ENCODE peak calls at places on chromosomes 13 and 19, in seven cellular contexts. U is body of pancreas; G is mucosa of descending colon; P is tibial nerve; L is lung; Z is CD4-positive, CD25-positive, alpha-beta regulatory T cell; T is GM12878. D is an unnamed sample.

GRCh38 chr13:24097064-24097463 is 63.5 kb upstream of the SPATA13 start:
- DNase-seq in L (no peak), T (peak), G (no peak), P (no peak), U (no peak), Z (no peak), D (no peak)

GRCh38 chr13:77386880-77387606 is 60.1 kb upstream of the MYCBP2 start:
- DNase-seq in G (no peak), U (no peak), Z (no peak), P (peak), L (no peak), T (no peak), D (peak)

GRCh38 chr19:33556261-33556660 is 34.7 kb upstream of the PEPD start:
- DNase-seq in T (no peak), L (no peak), P (no peak), Z (no peak), U (no peak), G (no peak), D (no peak)

GRCh38 chr13:113029487-113030258 is 60.7 kb downstream of the MCF2L start:
- DNase-seq in T (no peak), U (no peak), G (peak), L (no peak), Z (peak), P (no peak), D (peak)

GRCh38 chr13:83214452-83214851 is 667.8 kb downstream of the SLITRK1 start:
- DNase-seq in U (no peak), P (no peak), G (no peak), T (no peak), Z (no peak), L (no peak), D (no peak)

GRCh38 chr13:30730526-30730925 is 4.8 kb upstream of the ALOX5AP start:
- DNase-seq in P (no peak), G (no peak), U (no peak), L (no peak), T (no peak), Z (no peak), D (no peak)

GRCh38 chr13:90800082-90800746 is 547.3 kb upstream of the MIR17HG start:
- DNase-seq in L (no peak), Z (no peak), G (peak), T (no peak), U (peak), P (peak), D (no peak)

GRCh38 chr13:75759531-75759930 is 123.4 kb downstream of the LMO7 start:
- DNase-seq in P (no peak), G (no peak), T (no peak), L (no peak), U (no peak), Z (no peak), D (no peak)

GRCh38 chr13:113981611-113982295 is 7.9 kb upstream of the C13orf46 start:
- DNase-seq in T (no peak), U (no peak), P (no peak), G (no peak), L (no peak), Z (no peak), D (no peak)

GRCh38 chr13:42041684-42042035 is 6.8 kb upstream of the DGKH start:
- DNase-seq in P (peak), Z (no peak), T (peak), G (peak), L (peak), U (peak), D (peak)

GRCh38 chr19:13207237-13208130 is 57.3 kb downstream of the IER2 start:
- DNase-seq in T (no peak), Z (no peak), P (no peak), U (no peak), L (no peak), G (no peak), D (peak)

GRCh38 chr19:13209797-13210775 is 59.9 kb downstream of the IER2 start:
- DNase-seq in P (no peak), U (no peak), Z (no peak), L (no peak), G (no peak), T (no peak), D (no peak)

GRCh38 chr19:13208964-13209796 is 59.0 kb downstream of the IER2 start:
- DNase-seq in Z (no peak), G (no peak), P (no peak), L (no peak), U (no peak), T (no peak), D (peak)

GRCh38 chr19:13206581-13206980 is 56.4 kb downstream of the IER2 start:
- DNase-seq in L (no peak), P (no peak), T (no peak), U (no peak), G (no peak), Z (no peak), D (no peak)

DNA sequence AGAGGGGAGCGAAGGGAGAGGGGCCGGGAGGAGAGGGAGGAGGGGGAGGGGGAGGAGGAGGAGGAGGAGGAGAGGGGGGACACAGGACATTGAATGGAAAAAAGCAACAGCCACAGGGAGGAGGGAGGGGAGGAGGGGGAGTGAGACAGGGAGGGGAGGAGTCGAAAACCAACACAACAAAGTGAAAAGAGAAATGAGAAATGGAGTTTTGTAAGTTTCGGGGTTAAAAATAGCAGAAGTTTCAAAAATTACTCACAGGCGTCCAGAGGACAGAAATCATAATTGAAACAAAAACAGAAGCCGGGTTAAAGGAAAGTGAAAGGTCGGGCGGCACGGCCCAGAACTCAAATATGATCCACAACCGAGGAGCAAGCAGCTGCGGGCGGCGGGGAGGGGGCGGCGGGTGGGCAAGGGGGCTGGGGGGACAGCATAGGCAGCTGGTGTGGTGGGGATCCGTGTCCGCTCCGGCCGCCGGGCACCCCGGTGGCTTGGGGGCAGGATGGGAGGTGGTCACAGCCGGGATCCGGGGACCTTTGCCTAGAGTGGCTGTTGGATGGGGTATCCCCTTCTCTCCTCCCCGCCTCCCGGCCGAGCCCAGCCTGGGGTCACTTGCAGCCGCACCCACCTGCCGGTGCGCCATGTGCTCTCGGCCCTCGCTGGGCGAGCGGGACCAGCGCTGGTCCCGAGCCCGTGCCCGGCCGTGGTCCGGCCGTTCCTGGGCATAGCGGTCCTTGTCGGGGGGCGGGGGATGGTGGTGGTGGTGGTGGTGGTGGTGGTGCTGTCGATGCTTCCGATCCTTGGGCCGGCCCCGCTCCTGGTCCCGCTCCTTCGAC is 58.1 kb downstream of the IER2 start:
- DNase-seq in T (peak), P (peak), U (no peak), G (peak), Z (peak), L (peak), D (peak)
- H3K4me3 ChIP-seq in T (peak), P (peak), U (no peak), G (no peak), Z (peak), L (no peak), D (peak)

GRCh38 chr19:49921871-49922755 is 6.9 kb upstream of the ATF5 start:
- DNase-seq in U (no peak), Z (no peak), T (no peak), P (no peak), L (no peak), G (no peak), D (no peak)

GRCh38 chr19:49925486-49925885 is 3.5 kb upstream of the ATF5 start:
- DNase-seq in L (no peak), P (no peak), T (no peak), Z (no peak), U (no peak), G (no peak), D (no peak)

GRCh38 chr19:49923055-49924003 is 5.7 kb upstream of the ATF5 start:
- DNase-seq in G (no peak), T (peak), P (no peak), L (no peak), Z (no peak), U (no peak), D (no peak)

GRCh38 chr19:49926520-49926919 is 2.5 kb upstream of the ATF5 start:
- DNase-seq in U (no peak), P (no peak), G (no peak), T (no peak), Z (no peak), L (no peak), D (no peak)

GRCh38 chr19:49924004-49924880 is 4.8 kb upstream of the ATF5 start:
- DNase-seq in L (no peak), G (no peak), Z (no peak), T (peak), U (no peak), P (no peak), D (peak)
- H3K4me3 ChIP-seq in L (no peak), G (no peak), Z (no peak), T (peak), U (no peak), P (no peak), D (peak)

GRCh38 chr13:33784738-33785137 is 33.2 kb upstream of the RFC3 start:
- DNase-seq in U (no peak), G (no peak), P (no peak), Z (no peak), T (no peak), L (no peak), D (no peak)

GRCh38 chr13:33789067-33789606 is 28.8 kb upstream of the RFC3 start:
- DNase-seq in G (no peak), U (no peak), Z (no peak), T (no peak), P (no peak), L (no peak), D (no peak)

GRCh38 chr13:33785384-33785783 is 32.6 kb upstream of the RFC3 start:
- DNase-seq in G (no peak), U (no peak), P (no peak), L (no peak), T (no peak), Z (no peak), D (no peak)

GRCh38 chr13:33789757-33790156 is 28.2 kb upstream of the RFC3 start:
- DNase-seq in P (no peak), U (no peak), Z (no peak), T (no peak), L (no peak), G (no peak), D (no peak)

GRCh38 chr13:33787051-33787591 is 30.8 kb upstream of the RFC3 start:
- DNase-seq in G (no peak), Z (peak), U (no peak), T (peak), P (no peak), L (no peak), D (peak)
- H3K4me3 ChIP-seq in G (no peak), Z (peak), U (no peak), T (peak), P (peak), L (peak), D (peak)

GRCh38 chr19:40597329-40597838 is 3.8 kb upstream of the LTBP4 start:
- DNase-seq in P (no peak), L (no peak), U (no peak), T (no peak), Z (no peak), G (no peak), D (no peak)
- H3K4me3 ChIP-seq in P (peak), L (no peak), U (no peak), T (no peak), Z (no peak), G (no peak), D (peak)

DNA sequence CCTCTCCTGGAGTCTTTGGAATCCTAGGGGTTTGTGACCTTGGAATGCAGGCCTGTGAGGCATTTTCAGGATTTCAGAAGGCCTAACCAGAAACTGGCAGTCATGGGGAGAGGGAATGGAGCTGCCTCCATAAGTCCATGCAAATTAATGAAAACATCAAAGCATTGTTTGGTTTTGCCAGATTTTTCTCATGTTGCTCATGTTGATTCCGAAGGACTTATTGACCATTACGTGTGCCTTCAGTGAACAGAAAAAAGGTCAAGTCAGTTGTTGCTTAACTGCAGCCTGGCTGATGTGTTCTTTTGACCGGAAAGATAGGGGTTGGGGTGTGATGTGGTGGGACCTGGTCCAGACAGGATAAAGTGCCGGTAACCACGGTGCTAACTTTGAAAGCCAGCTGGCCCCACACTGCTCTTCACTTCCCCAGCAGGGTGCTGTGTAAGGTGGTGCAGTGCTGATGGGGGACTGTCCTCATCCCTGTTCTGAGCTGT is 3.6 kb downstream of the RNF113B start:
- DNase-seq in G (no peak), P (peak), L (no peak), U (peak), Z (no peak), T (no peak), D (no peak)
- H3K4me3 ChIP-seq in G (no peak), P (no peak), L (no peak), U (no peak), Z (no peak), T (no peak), D (no peak)

GRCh38 chr19:11384778-11385129 is 640 bp upstream of the EPOR start:
- DNase-seq in Z (no peak), T (no peak), P (no peak), L (no peak), G (no peak), U (no peak), D (no peak)

GRCh38 chr19:11381535-11382369 is 2.4 kb downstream of the EPOR start:
- DNase-seq in L (peak), Z (peak), U (peak), P (peak), T (peak), G (peak), D (peak)

GRCh38 chr19:11382898-11383705 is 1.0 kb downstream of the EPOR start:
- DNase-seq in Z (peak), T (no peak), G (peak), U (peak), L (peak), P (peak), D (peak)

GRCh38 chr19:11380653-11381534 is 3.2 kb downstream of the EPOR start:
- DNase-seq in G (peak), T (peak), P (peak), L (peak), Z (peak), U (peak), D (peak)

DNA sequence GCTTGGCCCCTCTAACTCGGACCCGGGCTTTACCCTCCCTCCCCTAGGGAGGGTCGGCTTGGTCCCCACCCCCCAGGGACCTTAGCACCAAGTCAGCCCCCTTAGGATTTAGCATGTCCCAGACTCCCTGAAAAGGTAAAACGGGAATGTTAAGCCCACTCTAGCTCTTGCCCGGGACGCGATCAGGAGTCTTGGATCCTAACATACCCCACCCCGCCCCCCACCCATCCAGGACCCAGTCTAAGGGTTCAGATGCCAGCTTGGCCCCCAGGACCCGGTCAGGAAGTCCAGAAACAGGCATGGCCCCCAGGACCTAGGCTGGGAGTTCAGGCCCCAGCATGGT is 437 bp downstream of the EPOR start:
- DNase-seq in G (no peak), L (no peak), P (no peak), U (no peak), T (no peak), Z (no peak), D (no peak)
- H3K4me3 ChIP-seq in G (no peak), L (peak), P (peak), U (no peak), T (no peak), Z (no peak), D (peak)

GRCh38 chr13:98975822-98976261 is 2.0 kb downstream of the DOCK9 start:
- DNase-seq in G (no peak), U (no peak), P (no peak), L (no peak), Z (no peak), T (no peak), D (no peak)
- H3K4me3 ChIP-seq in G (no peak), U (no peak), P (peak), L (peak), Z (no peak), T (no peak), D (no peak)

GRCh38 chr19:19613456-19613855 is 5.0 kb downstream of the PBX4 start:
- DNase-seq in P (no peak), Z (no peak), U (no peak), L (no peak), T (no peak), G (no peak), D (no peak)
- H3K4me3 ChIP-seq in P (no peak), Z (no peak), U (no peak), L (no peak), T (no peak), G (no peak), D (no peak)

GRCh38 chr19:6828306-6828697 is 55.8 kb downstream of the VAV1 start:
- DNase-seq in P (no peak), G (no peak), L (no peak), T (no peak), Z (no peak), U (no peak), D (no peak)
- H3K4me3 ChIP-seq in P (no peak), G (no peak), L (no peak), T (no peak), Z (no peak), U (no peak), D (no peak)

DNA sequence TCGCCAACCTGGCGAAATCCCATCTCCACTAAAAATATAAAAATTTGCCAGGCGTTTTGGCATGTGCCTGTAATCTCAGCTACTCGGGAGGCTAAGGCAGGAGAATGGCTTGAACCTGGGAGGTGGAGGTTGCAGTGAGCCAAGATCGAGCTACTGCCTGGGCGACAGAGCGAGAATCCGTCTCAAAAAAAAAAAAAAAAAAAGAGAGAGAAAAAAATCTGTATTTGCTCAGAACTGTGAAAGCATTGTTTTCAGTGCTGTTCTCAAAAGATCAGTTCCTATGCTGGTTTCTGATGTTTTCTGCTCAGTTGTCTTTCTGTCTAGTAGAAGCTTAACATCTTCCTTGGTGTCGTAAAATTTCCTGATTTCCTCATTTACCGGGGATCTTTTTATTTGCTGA is 2.5 kb downstream of the SF3A2 start:
- DNase-seq in P (no peak), Z (no peak), G (no peak), T (no peak), L (no peak), U (no peak), D (no peak)
- H3K4me3 ChIP-seq in P (peak), Z (peak), G (no peak), T (peak), L (no peak), U (no peak), D (peak)

D was measured in GM06990.